ENCODE peak calls at places on chromosomes 4 and X, in eight cellular contexts. D is tibial artery, I is pancreas, Y is heart right ventricle, L is stomach, Q is PC-3, V is A549, J is upper lobe of right lung. P is an unnamed sample.

GRCh38 chr4:100164808-100165760 is 25.2 kb downstream of the DDIT4L start:
- DNase-seq in D (no peak), I (no peak), Y (no peak), L (no peak), Q (no peak), V (no peak), J (no peak), P (no peak)

GRCh38 chr4:108556588-108557200 is 63.7 kb upstream of the RPL34 start:
- DNase-seq in D (no peak), I (no peak), Y (no peak), L (no peak), Q (no peak), V (no peak), J (no peak), P (no peak)

GRCh38 chr4:5458676-5459075 is 249.7 kb downstream of the EVC2 start:
- DNase-seq in D (peak; percentile 23), I (no peak), Y (no peak), L (no peak), Q (no peak), V (no peak), J (peak; percentile 7), P (no peak)

GRCh38 chrX:10922158-10922557 is 189.0 kb upstream of the HCCS start:
- DNase-seq in D (no peak), I (no peak), Y (no peak), L (no peak), Q (peak; percentile 90), V (peak; percentile 39), J (no peak), P (no peak)

GRCh38 chrX:30875957-30876356 is 13.1 kb downstream of the TAB3 start:
- DNase-seq in D (no peak), I (no peak), Y (no peak), L (no peak), Q (peak; percentile 82), V (peak; percentile 20), J (no peak), P (no peak)

GRCh38 chrX:40247848-40248622 is 150.3 kb upstream of the BCOR start:
- DNase-seq in D (no peak), I (no peak), Y (no peak), L (no peak), Q (no peak), V (no peak), J (no peak), P (no peak)

GRCh38 chrX:2283111-2283847 is 217.5 kb downstream of the DHRSX start:
- DNase-seq in D (no peak), I (no peak), Y (no peak), L (no peak), Q (no peak), V (no peak), J (no peak), P (no peak)

GRCh38 chr4:2249526-2249991 is 7.6 kb upstream of the HAUS3 start:
- DNase-seq in D (no peak), I (peak; percentile 8), Y (no peak), L (no peak), Q (no peak), V (no peak), J (peak; percentile 55), P (no peak)

GRCh38 chr4:7973545-7973981 is 33.9 kb upstream of the AFAP1 start:
- DNase-seq in D (no peak), I (no peak), Y (no peak), L (no peak), Q (peak; percentile 85), V (no peak), J (no peak), P (no peak)

GRCh38 chr4:7394681-7395451 is 39.9 kb downstream of the PSAPL1 start:
- DNase-seq in D (peak; percentile 40), I (no peak), Y (no peak), L (peak; percentile 23), Q (no peak), V (no peak), J (peak; percentile 46), P (no peak)

DNA sequence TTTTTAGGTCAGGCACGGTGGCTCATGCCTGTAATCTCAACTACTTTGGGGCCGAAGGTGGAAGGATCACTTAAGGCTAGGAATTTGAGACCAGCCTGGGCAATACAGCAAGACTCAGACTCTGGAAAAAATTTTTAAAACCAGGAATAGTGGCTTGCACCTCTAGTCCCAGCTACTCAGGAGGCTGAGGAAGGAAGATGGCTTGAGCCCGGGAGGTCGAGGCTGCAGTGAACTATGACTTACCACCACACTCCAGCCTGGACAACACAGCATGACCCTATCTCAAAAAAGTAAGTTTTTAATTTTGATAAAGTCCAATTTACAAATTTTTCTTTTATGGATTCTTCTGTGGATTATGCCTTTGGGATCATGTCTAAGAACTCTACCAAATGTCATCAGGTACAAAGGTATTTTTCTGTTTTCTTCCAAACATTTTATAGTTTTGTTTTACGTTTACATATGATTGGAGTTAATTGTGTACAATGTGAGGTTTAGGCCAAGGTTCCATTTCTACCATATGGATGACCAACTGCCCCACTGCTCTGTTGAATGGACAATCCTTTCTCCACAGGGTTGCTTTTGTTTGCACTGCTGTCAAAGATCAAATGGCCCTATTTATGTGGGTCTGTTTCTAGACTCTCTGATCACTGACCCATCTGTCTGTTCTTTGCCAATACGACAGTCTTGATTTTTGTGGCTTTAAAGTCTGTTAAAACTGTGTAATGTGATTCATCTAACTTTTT is 48.2 kb downstream of the CPLX1 start:
- DNase-seq in D (no peak), I (no peak), Y (no peak), L (no peak), Q (no peak), V (no peak), J (no peak), P (no peak)
- H3K4me1 ChIP-seq in D (peaks cover 25% of the 10 kb centered on the region), I (peaks cover 11% of the 10 kb centered on the region), Y (peaks cover 55% of the 10 kb centered on the region), L (peaks cover 89% of the 10 kb centered on the region), Q (peaks cover 6% of the 10 kb centered on the region), V (peaks cover 13% of the 10 kb centered on the region), J (peaks cover 38% of the 10 kb centered on the region), P (peaks cover 38% of the 10 kb centered on the region)

GRCh38 chr4:85499573-85499972 is 24.6 kb downstream of the ARHGAP24 start:
- DNase-seq in D (no peak), I (no peak), Y (no peak), L (no peak), Q (no peak), V (no peak), J (no peak), P (no peak)

GRCh38 chr4:85496146-85496849 is 21.3 kb downstream of the ARHGAP24 start:
- DNase-seq in D (no peak), I (no peak), Y (no peak), L (no peak), Q (peak; percentile 63), V (peak; percentile 85), J (no peak), P (no peak)

GRCh38 chr4:85500110-85500867 is 25.3 kb downstream of the ARHGAP24 start:
- DNase-seq in D (no peak), I (no peak), Y (no peak), L (no peak), Q (no peak), V (no peak), J (no peak), P (no peak)

GRCh38 chr4:85496933-85497332 is 22.0 kb downstream of the ARHGAP24 start:
- DNase-seq in D (no peak), I (no peak), Y (no peak), L (no peak), Q (peak; percentile 84), V (peak; percentile 54), J (no peak), P (no peak)

GRCh38 chr4:85498068-85498733 is 23.3 kb downstream of the ARHGAP24 start:
- DNase-seq in D (peak; percentile 73), I (no peak), Y (no peak), L (peak; percentile 61), Q (peak; percentile 73), V (peak; percentile 79), J (peak; percentile 72), P (no peak)
- H3K4me3 ChIP-seq in D (no peak overlapping the region), I (no peak overlapping the region), Y (no peak overlapping the region), L (no peak overlapping the region), Q (no peak overlapping the region), V (no peak overlapping the region), J (no peak overlapping the region), P (no peak overlapping the region)

GRCh38 chr4:13545394-13545808 is 1.1 kb upstream of the NKX3-2 start:
- DNase-seq in D (no peak), I (no peak), Y (no peak), L (no peak), Q (no peak), V (no peak), J (no peak), P (no peak)

GRCh38 chr4:13543091-13543581 is 1.2 kb downstream of the NKX3-2 start:
- DNase-seq in D (no peak), I (no peak), Y (no peak), L (no peak), Q (no peak), V (no peak), J (no peak), P (no peak)

GRCh38 chr4:13546374-13546854 is 2.1 kb upstream of the NKX3-2 start:
- DNase-seq in D (no peak), I (no peak), Y (no peak), L (no peak), Q (no peak), V (no peak), J (no peak), P (no peak)

GRCh38 chr4:13543648-13544555 is at the start of gene NKX3-2:
- DNase-seq in D (no peak), I (no peak), Y (no peak), L (no peak), Q (peak; percentile 25), V (no peak), J (no peak), P (no peak)

DNA sequence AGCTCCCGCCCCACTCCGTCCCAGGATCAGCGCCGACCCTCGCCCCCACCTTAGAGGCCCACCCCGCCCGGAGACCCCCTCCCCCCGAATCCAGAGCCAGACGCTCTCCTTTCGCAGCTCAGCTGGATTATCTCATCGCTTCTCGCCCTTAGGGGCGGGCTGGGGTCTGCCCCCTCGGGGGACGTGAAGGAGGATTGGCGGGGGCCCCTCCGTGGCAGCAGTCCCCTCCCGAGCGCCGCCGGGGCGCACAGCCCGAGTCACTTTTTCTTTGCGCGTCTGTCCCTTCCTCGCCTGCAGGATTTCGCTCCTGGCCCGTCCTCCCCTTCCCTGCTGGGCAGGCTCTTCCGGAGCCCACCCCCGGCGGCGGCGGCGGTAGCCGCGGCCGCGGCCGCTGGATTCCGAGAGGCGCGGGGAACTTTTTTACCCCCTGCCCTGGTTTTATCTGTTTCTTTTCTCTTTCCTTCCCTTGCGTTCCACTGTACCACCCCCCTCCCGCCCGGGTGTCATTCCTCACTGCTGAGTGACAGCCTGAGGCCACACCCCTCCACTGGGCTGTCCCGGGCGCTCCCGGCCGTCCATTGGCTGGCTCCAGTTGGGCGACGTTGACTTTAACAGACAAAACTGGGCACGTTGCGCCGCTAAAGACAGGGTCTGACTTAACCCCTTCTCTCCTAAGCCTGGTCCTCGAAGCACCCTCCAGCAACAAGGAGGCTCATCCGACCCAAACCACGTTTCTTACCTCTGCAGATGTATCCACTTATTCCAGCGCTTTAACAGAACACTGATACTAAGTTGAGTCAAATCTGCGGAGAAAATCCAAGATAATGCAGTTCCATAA is 467 bp upstream of the NKX3-2 start:
- DNase-seq in D (peak; percentile 78), I (peak; percentile 60), Y (peak; percentile 40), L (peak; percentile 63), Q (peak; percentile 68), V (peak; percentile 73), J (peak; percentile 83), P (no peak)
- H3K4me1 ChIP-seq in D (peaks cover 54% of the 10 kb centered on the region), I (peaks cover 9% of the 10 kb centered on the region), Y (peaks cover 20% of the 10 kb centered on the region), L (peaks cover 87% of the 10 kb centered on the region), Q (peaks cover 8% of the 10 kb centered on the region), V (no peaks in the 10 kb centered on the region), J (peaks cover 42% of the 10 kb centered on the region), P (peaks cover 13% of the 10 kb centered on the region)

DNA sequence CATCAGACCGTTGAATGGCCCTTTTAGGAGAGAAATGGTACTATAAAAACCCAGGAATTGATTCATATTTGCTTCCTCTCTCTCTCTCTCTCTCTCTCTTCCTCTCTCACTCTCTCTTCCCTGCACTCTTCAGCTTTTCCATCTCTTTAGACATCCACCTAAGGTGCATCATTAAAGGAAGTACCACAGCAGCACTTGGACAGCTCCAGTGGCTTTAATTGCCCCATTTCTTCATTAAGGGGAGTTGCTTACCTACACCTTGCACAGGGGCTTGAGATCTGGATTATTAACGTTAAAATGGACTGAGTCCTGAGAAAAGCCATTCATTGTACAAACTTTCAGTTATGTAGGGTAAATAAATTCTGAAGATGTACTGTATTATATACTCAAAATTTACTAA is 323.6 kb downstream of the AFF2 start:
- DNase-seq in D (no peak), I (no peak), Y (no peak), L (no peak), Q (no peak), V (no peak), J (no peak), P (no peak)
- H3K4me3 ChIP-seq in D (no peak overlapping the region), I (no peak overlapping the region), Y (no peak overlapping the region), L (no peak overlapping the region), Q (no peak overlapping the region), V (no peak overlapping the region), J (no peak overlapping the region), P (no peak overlapping the region)

P was measured in naive thymus-derived CD4-positive, alpha-beta T cell.